ENCODE peak calls at places on chromosomes 6 and 20, in eight cellular contexts. Q is tibial nerve, K is right lobe of liver, X is spleen, C is stomach, J is body of pancreas, F is uterus, T is A549. H is an unnamed sample.

GRCh38 chr20:59152559-59153354 is 10.9 kb upstream of the ZNF831 start:
- DNase-seq in Q (no peak), K (no peak), X (no peak), C (no peak), J (no peak), F (no peak), T (no peak), H (no peak)

GRCh38 chr20:32753731-32754130 is 8.5 kb upstream of the DNMT3B start:
- DNase-seq in Q (no peak), K (no peak), X (no peak), C (no peak), J (no peak), F (no peak), T (no peak), H (no peak)

GRCh38 chr20:38084425-38084951 is 50.9 kb downstream of the RPRD1B start:
- DNase-seq in Q (no peak), K (no peak), X (no peak), C (no peak), J (no peak), F (peak), T (peak), H (peak)

GRCh38 chr6:18107061-18107460 is 15.4 kb downstream of the NHLRC1 start:
- DNase-seq in Q (no peak), K (no peak), X (no peak), C (no peak), J (no peak), F (no peak), T (no peak), H (no peak)

GRCh38 chr6:155314773-155315515 is 660 bp upstream of the TFB1M start:
- DNase-seq in Q (peak), K (peak), X (no peak), C (peak), J (peak), F (peak), T (peak), H (peak)

GRCh38 chr20:38297916-38298674 is 5.9 kb upstream of the BPI start:
- DNase-seq in Q (no peak), K (no peak), X (no peak), C (no peak), J (no peak), F (no peak), T (no peak), H (no peak)

GRCh38 chr20:22333885-22334545 is 250.4 kb downstream of the FOXA2 start:
- DNase-seq in Q (peak), K (peak), X (no peak), C (peak), J (peak), F (peak), T (peak), H (peak)

GRCh38 chr20:44496976-44497375 is 21.3 kb downstream of the TTPAL start:
- DNase-seq in Q (no peak), K (no peak), X (no peak), C (no peak), J (no peak), F (no peak), T (peak), H (no peak)

GRCh38 chr20:35303735-35304431 is 11.7 kb upstream of the FAM83C start:
- DNase-seq in Q (peak), K (peak), X (peak), C (peak), J (peak), F (peak), T (peak), H (peak)

GRCh38 chr6:104580452-104580851 is 279.3 kb downstream of the HACE1 start:
- DNase-seq in Q (no peak), K (no peak), X (no peak), C (no peak), J (no peak), F (no peak), T (no peak), H (no peak)

GRCh38 chr6:49406241-49406970 is 56.6 kb downstream of the MMUT start:
- DNase-seq in Q (no peak), K (no peak), X (no peak), C (no peak), J (no peak), F (no peak), T (no peak), H (no peak)

GRCh38 chr6:68652117-68652536 is 17.0 kb downstream of the ADGRB3 start:
- DNase-seq in Q (no peak), K (no peak), X (no peak), C (no peak), J (no peak), F (no peak), T (no peak), H (no peak)

GRCh38 chr6:157584036-157584435 is 203.0 kb downstream of the ZDHHC14 start:
- DNase-seq in Q (no peak), K (no peak), X (no peak), C (no peak), J (no peak), F (no peak), T (no peak), H (no peak)

GRCh38 chr6:77292564-77293546 is 170.4 kb downstream of the HTR1B start:
- DNase-seq in Q (no peak), K (no peak), X (no peak), C (no peak), J (no peak), F (no peak), T (peak), H (no peak)

GRCh38 chr20:62019881-62020492 is 45.7 kb downstream of the TAF4 start:
- DNase-seq in Q (no peak), K (no peak), X (no peak), C (no peak), J (no peak), F (no peak), T (no peak), H (peak)

DNA sequence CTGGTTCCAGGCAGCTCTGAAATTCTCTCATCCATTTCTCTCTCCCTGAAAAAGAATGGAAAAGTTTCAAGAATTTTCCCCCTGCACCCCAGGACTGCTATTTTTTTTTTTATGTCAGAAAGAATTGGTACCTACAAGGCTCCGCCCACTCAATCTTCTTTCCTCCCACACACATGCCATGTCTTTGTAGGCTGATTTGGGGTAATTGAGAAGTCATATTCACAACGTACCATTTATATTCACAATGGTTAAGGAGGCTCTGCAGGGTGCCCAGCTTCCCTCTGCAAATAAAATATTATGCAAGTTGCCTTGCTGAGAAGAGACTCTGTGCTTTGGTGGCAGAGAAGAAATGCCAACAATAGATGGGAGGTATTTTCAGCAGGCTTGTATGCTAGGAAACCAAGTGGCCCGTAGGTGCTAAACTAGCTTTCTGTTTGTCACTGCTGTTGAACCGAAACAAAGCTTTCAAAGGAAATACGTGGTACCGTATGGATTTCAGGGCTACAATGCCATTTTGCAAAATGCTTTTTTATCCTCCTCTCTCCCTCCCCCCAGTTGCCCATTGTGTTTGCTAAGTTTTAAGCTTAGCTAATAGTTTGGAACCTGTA is 150.0 kb downstream of the PHACTR1 start:
- DNase-seq in Q (no peak), K (no peak), X (no peak), C (no peak), J (no peak), F (no peak), T (no peak), H (no peak)
- H3K4me3 ChIP-seq in Q (no peak), K (no peak), X (no peak), C (no peak), J (no peak), F (no peak), T (no peak), H (no peak)

GRCh38 chr20:1269850-1270249 is 3.8 kb downstream of the SNPH start:
- DNase-seq in Q (no peak), K (no peak), X (no peak), C (no peak), J (no peak), F (no peak), T (no peak), H (no peak)
- TF ChIP-seq POLR2A in Q (no peak), K (no peak), X (no peak), C (no peak), J (no peak), F (no peak), T (no peak), H (no peak)

DNA sequence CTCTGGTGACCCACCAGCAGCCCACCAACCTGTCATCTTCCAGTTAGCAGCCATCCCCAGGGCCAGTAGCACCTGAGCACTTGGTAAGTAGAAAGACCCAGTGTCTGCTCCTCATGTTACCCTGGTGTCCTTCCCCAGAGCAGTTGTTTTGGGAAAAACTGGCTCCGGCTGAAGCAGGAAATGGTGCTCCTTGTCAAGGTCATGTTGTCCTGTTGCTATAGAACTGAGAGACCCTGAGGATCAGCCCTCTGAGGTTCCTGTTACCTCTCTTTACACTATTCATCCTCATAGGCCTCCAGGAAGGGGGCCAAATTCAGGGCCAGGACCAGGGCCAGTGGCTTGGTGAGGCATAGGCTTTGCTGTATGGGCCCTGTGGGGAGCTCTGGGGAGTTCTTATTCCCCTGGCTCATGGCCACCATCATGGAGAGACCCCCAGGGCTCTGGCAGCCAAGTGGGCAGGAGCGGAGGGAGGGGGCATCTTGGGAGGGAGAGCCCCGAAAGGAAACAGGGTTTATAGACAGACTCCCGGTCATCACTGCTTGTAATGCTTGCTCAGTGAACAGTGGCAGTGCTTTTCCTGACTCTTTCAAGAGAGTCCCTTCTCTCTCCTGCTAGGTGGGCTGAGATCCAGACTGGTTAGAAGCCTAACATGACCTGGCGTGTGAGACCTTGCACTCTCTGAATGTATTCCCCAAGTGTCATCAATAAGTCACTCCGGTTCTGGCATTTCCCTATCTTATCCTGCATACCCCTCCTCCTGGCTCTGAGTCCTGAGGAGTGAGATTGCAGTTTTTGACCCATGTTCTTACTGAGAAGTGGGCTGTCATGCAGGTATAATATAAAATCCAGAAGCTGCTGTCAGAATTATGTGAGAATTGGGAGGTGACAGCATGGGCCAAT is 50.7 kb downstream of the PPARD start:
- DNase-seq in Q (no peak), K (no peak), X (no peak), C (no peak), J (no peak), F (no peak), T (no peak), H (no peak)
- H3K4me3 ChIP-seq in Q (no peak), K (no peak), X (no peak), C (no peak), J (no peak), F (no peak), T (no peak), H (no peak)

GRCh38 chr6:45650527-45651135 is 272.9 kb upstream of the SUPT3H start:
- DNase-seq in Q (no peak), K (no peak), X (no peak), C (no peak), J (no peak), F (no peak), T (peak), H (no peak)
- TF ChIP-seq POLR2A in Q (no peak), K (no peak), X (no peak), C (no peak), J (no peak), F (no peak), T (no peak), H (no peak)

GRCh38 chr6:158648682-158649131 is 1.1 kb upstream of the SYTL3 start:
- DNase-seq in Q (no peak), K (no peak), X (no peak), C (peak), J (no peak), F (no peak), T (no peak), H (no peak)

GRCh38 chr6:158645064-158646022 is 800 bp upstream of the DYNLT1 start:
- DNase-seq in Q (no peak), K (no peak), X (no peak), C (peak), J (no peak), F (no peak), T (no peak), H (no peak)

GRCh38 chr6:158646023-158646888 is 1.7 kb upstream of the DYNLT1 start:
- DNase-seq in Q (no peak), K (no peak), X (no peak), C (peak), J (no peak), F (no peak), T (no peak), H (no peak)

GRCh38 chr6:158647501-158647900 is 2.4 kb upstream of the SYTL3 start:
- DNase-seq in Q (no peak), K (no peak), X (no peak), C (no peak), J (no peak), F (no peak), T (no peak), H (no peak)

DNA sequence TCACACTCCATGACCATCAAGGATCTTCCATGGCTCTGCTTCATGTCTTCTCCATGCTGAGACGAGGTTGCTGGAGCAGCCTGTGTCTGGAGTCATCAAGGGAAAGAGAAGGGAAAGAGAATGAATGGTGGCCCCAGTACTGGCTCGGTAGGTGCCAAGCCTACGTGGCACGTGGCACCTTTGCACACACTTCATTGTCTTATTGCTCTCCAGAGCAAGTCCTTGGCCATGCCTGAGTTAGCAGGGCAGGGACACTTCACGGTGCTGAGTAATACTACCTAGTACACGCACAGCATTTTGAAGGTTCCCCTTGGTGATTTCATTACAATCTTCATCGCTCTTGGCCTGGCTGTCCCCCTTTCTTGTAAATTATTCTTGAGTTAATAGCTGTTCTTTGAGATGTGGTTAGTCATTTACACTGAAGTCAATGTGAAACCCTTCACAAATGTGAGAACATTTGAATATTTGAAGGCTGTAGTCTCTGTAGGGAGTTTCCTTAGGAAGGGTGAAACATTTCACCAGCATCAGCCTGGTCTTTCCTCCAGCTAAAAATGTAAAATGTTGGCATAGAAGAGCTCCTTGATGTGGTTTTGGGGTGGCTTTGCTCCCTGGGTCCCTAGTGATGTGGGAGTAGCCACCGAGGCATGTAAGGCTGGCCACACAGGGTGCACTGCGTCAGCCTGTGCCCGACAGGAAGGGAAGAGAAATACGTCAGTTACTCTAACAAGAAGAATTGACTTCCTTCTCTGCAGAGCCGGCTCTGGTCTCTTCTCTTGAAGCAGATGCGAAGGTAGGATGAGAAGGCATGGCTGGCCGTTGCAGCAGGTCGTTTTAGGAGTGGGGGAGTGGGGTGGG is at the start of gene SYTL3:
- DNase-seq in Q (no peak), K (peak), X (peak), C (peak), J (no peak), F (no peak), T (no peak), H (peak)
- H3K4me3 ChIP-seq in Q (no peak), K (no peak), X (peak), C (no peak), J (no peak), F (no peak), T (no peak), H (no peak)

H was measured in heart left ventricle.